ENCODE peak calls at places on chromosomes 16 and 17, in six cellular contexts. One of them, this sample, is unnamed.

GRCh38 chr17:73976676-73977521 is 226.6 kb upstream of the RPL38 start:
- DNase-seq in dermis microvascular lymphatic vessel endothelial cell: no peak
- DNase-seq in stimulated activated effector memory CD8-positive, alpha-beta T cell treated with anti-CD3 and anti-CD28 coated beads, Interleukin-12 subunit alpha, Interleukin-12 subunit beta, amount 100 ng/mL, for 72 hours: no peak
- DNase-seq in effector CD4-positive, alpha-beta T cell: no peak
- DNase-seq in NCI-H1105 treated with DMSO at 0.1 percent for 48 hours: peak
- DNase-seq in GM12865: no peak
- DNase-seq in this sample: no peak

GRCh38 chr17:29763273-29763672 is 140.6 kb upstream of the CORO6 start:
- DNase-seq in dermis microvascular lymphatic vessel endothelial cell: no peak
- DNase-seq in effector CD4-positive, alpha-beta T cell: no peak
- DNase-seq in GM12865: no peak
- DNase-seq in NCI-H1105 treated with DMSO at 0.1 percent for 48 hours: no peak
- DNase-seq in stimulated activated effector memory CD8-positive, alpha-beta T cell treated with anti-CD3 and anti-CD28 coated beads, Interleukin-12 subunit alpha, Interleukin-12 subunit beta, amount 100 ng/mL, for 72 hours: no peak
- DNase-seq in this sample: no peak

GRCh38 chr17:27542841-27543463 is 86.7 kb downstream of the KSR1 start:
- DNase-seq in stimulated activated effector memory CD8-positive, alpha-beta T cell treated with anti-CD3 and anti-CD28 coated beads, Interleukin-12 subunit alpha, Interleukin-12 subunit beta, amount 100 ng/mL, for 72 hours: no peak
- DNase-seq in effector CD4-positive, alpha-beta T cell: no peak
- DNase-seq in NCI-H1105 treated with DMSO at 0.1 percent for 48 hours: no peak
- DNase-seq in dermis microvascular lymphatic vessel endothelial cell: no peak
- DNase-seq in GM12865: no peak
- DNase-seq in this sample: no peak

GRCh38 chr17:38697061-38697820 is 7.8 kb upstream of the MLLT6 start:
- DNase-seq in effector CD4-positive, alpha-beta T cell: no peak
- DNase-seq in stimulated activated effector memory CD8-positive, alpha-beta T cell treated with anti-CD3 and anti-CD28 coated beads, Interleukin-12 subunit alpha, Interleukin-12 subunit beta, amount 100 ng/mL, for 72 hours: no peak
- DNase-seq in GM12865: no peak
- DNase-seq in dermis microvascular lymphatic vessel endothelial cell: no peak
- DNase-seq in NCI-H1105 treated with DMSO at 0.1 percent for 48 hours: no peak
- DNase-seq in this sample: no peak

GRCh38 chr16:84489141-84489540 is 15.3 kb downstream of the MEAK7 start:
- DNase-seq in NCI-H1105 treated with DMSO at 0.1 percent for 48 hours: no peak
- DNase-seq in dermis microvascular lymphatic vessel endothelial cell: no peak
- DNase-seq in stimulated activated effector memory CD8-positive, alpha-beta T cell treated with anti-CD3 and anti-CD28 coated beads, Interleukin-12 subunit alpha, Interleukin-12 subunit beta, amount 100 ng/mL, for 72 hours: no peak
- DNase-seq in effector CD4-positive, alpha-beta T cell: no peak
- DNase-seq in GM12865: no peak
- DNase-seq in this sample: no peak

GRCh38 chr17:21241564-21241963 is 11.6 kb downstream of the NATD1 start:
- DNase-seq in effector CD4-positive, alpha-beta T cell: no peak
- DNase-seq in dermis microvascular lymphatic vessel endothelial cell: no peak
- DNase-seq in NCI-H1105 treated with DMSO at 0.1 percent for 48 hours: no peak
- DNase-seq in GM12865: no peak
- DNase-seq in stimulated activated effector memory CD8-positive, alpha-beta T cell treated with anti-CD3 and anti-CD28 coated beads, Interleukin-12 subunit alpha, Interleukin-12 subunit beta, amount 100 ng/mL, for 72 hours: no peak
- DNase-seq in this sample: no peak

GRCh38 chr17:29615492-29616299 is 7.0 kb downstream of the CORO6 start:
- DNase-seq in stimulated activated effector memory CD8-positive, alpha-beta T cell treated with anti-CD3 and anti-CD28 coated beads, Interleukin-12 subunit alpha, Interleukin-12 subunit beta, amount 100 ng/mL, for 72 hours: peak
- DNase-seq in dermis microvascular lymphatic vessel endothelial cell: peak
- DNase-seq in GM12865: peak
- DNase-seq in NCI-H1105 treated with DMSO at 0.1 percent for 48 hours: peak
- DNase-seq in effector CD4-positive, alpha-beta T cell: peak
- DNase-seq in this sample: peak

GRCh38 chr16:27977966-27978365 is 85.5 kb downstream of the GSG1L start:
- DNase-seq in dermis microvascular lymphatic vessel endothelial cell: no peak
- DNase-seq in NCI-H1105 treated with DMSO at 0.1 percent for 48 hours: no peak
- DNase-seq in stimulated activated effector memory CD8-positive, alpha-beta T cell treated with anti-CD3 and anti-CD28 coated beads, Interleukin-12 subunit alpha, Interleukin-12 subunit beta, amount 100 ng/mL, for 72 hours: no peak
- DNase-seq in effector CD4-positive, alpha-beta T cell: no peak
- DNase-seq in GM12865: no peak
- DNase-seq in this sample: no peak

GRCh38 chr16:53991181-53992056 is 287.5 kb downstream of the FTO start:
- DNase-seq in stimulated activated effector memory CD8-positive, alpha-beta T cell treated with anti-CD3 and anti-CD28 coated beads, Interleukin-12 subunit alpha, Interleukin-12 subunit beta, amount 100 ng/mL, for 72 hours: no peak
- DNase-seq in dermis microvascular lymphatic vessel endothelial cell: no peak
- DNase-seq in GM12865: no peak
- DNase-seq in NCI-H1105 treated with DMSO at 0.1 percent for 48 hours: peak
- DNase-seq in effector CD4-positive, alpha-beta T cell: no peak
- DNase-seq in this sample: no peak

GRCh38 chr17:58986005-58986404 is 120.7 kb downstream of the TRIM37 start:
- DNase-seq in effector CD4-positive, alpha-beta T cell: no peak
- DNase-seq in NCI-H1105 treated with DMSO at 0.1 percent for 48 hours: no peak
- DNase-seq in dermis microvascular lymphatic vessel endothelial cell: no peak
- DNase-seq in GM12865: no peak
- DNase-seq in stimulated activated effector memory CD8-positive, alpha-beta T cell treated with anti-CD3 and anti-CD28 coated beads, Interleukin-12 subunit alpha, Interleukin-12 subunit beta, amount 100 ng/mL, for 72 hours: no peak
- DNase-seq in this sample: no peak

GRCh38 chr17:12180644-12181261 is 160.1 kb downstream of the MAP2K4 start:
- DNase-seq in GM12865: peak
- DNase-seq in effector CD4-positive, alpha-beta T cell: no peak
- DNase-seq in dermis microvascular lymphatic vessel endothelial cell: peak
- DNase-seq in NCI-H1105 treated with DMSO at 0.1 percent for 48 hours: peak
- DNase-seq in stimulated activated effector memory CD8-positive, alpha-beta T cell treated with anti-CD3 and anti-CD28 coated beads, Interleukin-12 subunit alpha, Interleukin-12 subunit beta, amount 100 ng/mL, for 72 hours: no peak
- DNase-seq in this sample: peak

GRCh38 chr16:88378836-88379693 is 3.7 kb upstream of the ZNF469 start:
- DNase-seq in dermis microvascular lymphatic vessel endothelial cell: no peak
- DNase-seq in NCI-H1105 treated with DMSO at 0.1 percent for 48 hours: no peak
- DNase-seq in effector CD4-positive, alpha-beta T cell: no peak
- DNase-seq in stimulated activated effector memory CD8-positive, alpha-beta T cell treated with anti-CD3 and anti-CD28 coated beads, Interleukin-12 subunit alpha, Interleukin-12 subunit beta, amount 100 ng/mL, for 72 hours: no peak
- DNase-seq in GM12865: no peak
- DNase-seq in this sample: no peak

GRCh38 chr16:27430923-27431484 is 29.0 kb downstream of the IL21R start:
- DNase-seq in stimulated activated effector memory CD8-positive, alpha-beta T cell treated with anti-CD3 and anti-CD28 coated beads, Interleukin-12 subunit alpha, Interleukin-12 subunit beta, amount 100 ng/mL, for 72 hours: no peak
- DNase-seq in GM12865: peak
- DNase-seq in NCI-H1105 treated with DMSO at 0.1 percent for 48 hours: no peak
- DNase-seq in effector CD4-positive, alpha-beta T cell: no peak
- DNase-seq in dermis microvascular lymphatic vessel endothelial cell: no peak
- DNase-seq in this sample: no peak

GRCh38 chr17:79950711-79951110 is 85.0 kb downstream of the TBC1D16 start:
- DNase-seq in stimulated activated effector memory CD8-positive, alpha-beta T cell treated with anti-CD3 and anti-CD28 coated beads, Interleukin-12 subunit alpha, Interleukin-12 subunit beta, amount 100 ng/mL, for 72 hours: no peak
- DNase-seq in NCI-H1105 treated with DMSO at 0.1 percent for 48 hours: no peak
- DNase-seq in effector CD4-positive, alpha-beta T cell: no peak
- DNase-seq in dermis microvascular lymphatic vessel endothelial cell: no peak
- DNase-seq in GM12865: no peak
- DNase-seq in this sample: no peak

GRCh38 chr16:28067604-28068382 is 4.3 kb upstream of the GSG1L start:
- DNase-seq in effector CD4-positive, alpha-beta T cell: no peak
- DNase-seq in NCI-H1105 treated with DMSO at 0.1 percent for 48 hours: no peak
- DNase-seq in dermis microvascular lymphatic vessel endothelial cell: peak
- DNase-seq in stimulated activated effector memory CD8-positive, alpha-beta T cell treated with anti-CD3 and anti-CD28 coated beads, Interleukin-12 subunit alpha, Interleukin-12 subunit beta, amount 100 ng/mL, for 72 hours: no peak
- DNase-seq in GM12865: no peak
- DNase-seq in this sample: no peak

GRCh38 chr16:69514366-69514765 is 51.4 kb upstream of the NFAT5 start:
- DNase-seq in effector CD4-positive, alpha-beta T cell: no peak
- DNase-seq in stimulated activated effector memory CD8-positive, alpha-beta T cell treated with anti-CD3 and anti-CD28 coated beads, Interleukin-12 subunit alpha, Interleukin-12 subunit beta, amount 100 ng/mL, for 72 hours: no peak
- DNase-seq in dermis microvascular lymphatic vessel endothelial cell: no peak
- DNase-seq in NCI-H1105 treated with DMSO at 0.1 percent for 48 hours: no peak
- DNase-seq in GM12865: peak
- DNase-seq in this sample: peak

GRCh38 chr16:73560497-73560896 is 512.6 kb upstream of the ZFHX3 start:
- DNase-seq in dermis microvascular lymphatic vessel endothelial cell: no peak
- DNase-seq in NCI-H1105 treated with DMSO at 0.1 percent for 48 hours: no peak
- DNase-seq in effector CD4-positive, alpha-beta T cell: no peak
- DNase-seq in GM12865: no peak
- DNase-seq in stimulated activated effector memory CD8-positive, alpha-beta T cell treated with anti-CD3 and anti-CD28 coated beads, Interleukin-12 subunit alpha, Interleukin-12 subunit beta, amount 100 ng/mL, for 72 hours: no peak
- DNase-seq in this sample: no peak

GRCh38 chr16:3690991-3691720 is 26.2 kb downstream of the TRAP1 start:
- DNase-seq in stimulated activated effector memory CD8-positive, alpha-beta T cell treated with anti-CD3 and anti-CD28 coated beads, Interleukin-12 subunit alpha, Interleukin-12 subunit beta, amount 100 ng/mL, for 72 hours: no peak
- DNase-seq in effector CD4-positive, alpha-beta T cell: no peak
- DNase-seq in dermis microvascular lymphatic vessel endothelial cell: no peak
- DNase-seq in NCI-H1105 treated with DMSO at 0.1 percent for 48 hours: no peak
- DNase-seq in GM12865: no peak
- DNase-seq in this sample: no peak

GRCh38 chr17:1928976-1929375 is 96.2 kb downstream of the RTN4RL1 start:
- DNase-seq in stimulated activated effector memory CD8-positive, alpha-beta T cell treated with anti-CD3 and anti-CD28 coated beads, Interleukin-12 subunit alpha, Interleukin-12 subunit beta, amount 100 ng/mL, for 72 hours: no peak
- DNase-seq in effector CD4-positive, alpha-beta T cell: no peak
- DNase-seq in GM12865: no peak
- DNase-seq in NCI-H1105 treated with DMSO at 0.1 percent for 48 hours: no peak
- DNase-seq in dermis microvascular lymphatic vessel endothelial cell: no peak
- DNase-seq in this sample: no peak

GRCh38 chr16:70653809-70654771 is 7.7 kb downstream of the IL34 start:
- DNase-seq in dermis microvascular lymphatic vessel endothelial cell: peak
- DNase-seq in effector CD4-positive, alpha-beta T cell: peak
- DNase-seq in GM12865: peak
- DNase-seq in stimulated activated effector memory CD8-positive, alpha-beta T cell treated with anti-CD3 and anti-CD28 coated beads, Interleukin-12 subunit alpha, Interleukin-12 subunit beta, amount 100 ng/mL, for 72 hours: peak
- DNase-seq in NCI-H1105 treated with DMSO at 0.1 percent for 48 hours: peak
- DNase-seq in this sample: peak

GRCh38 chr17:45235071-45236001 is 13.7 kb downstream of the FMNL1 start:
- DNase-seq in stimulated activated effector memory CD8-positive, alpha-beta T cell treated with anti-CD3 and anti-CD28 coated beads, Interleukin-12 subunit alpha, Interleukin-12 subunit beta, amount 100 ng/mL, for 72 hours: peak
- DNase-seq in effector CD4-positive, alpha-beta T cell: peak
- DNase-seq in GM12865: peak
- DNase-seq in NCI-H1105 treated with DMSO at 0.1 percent for 48 hours: peak
- DNase-seq in dermis microvascular lymphatic vessel endothelial cell: no peak
- DNase-seq in this sample: peak

GRCh38 chr17:13024526-13025263 is 6.9 kb upstream of the ELAC2 start:
- DNase-seq in dermis microvascular lymphatic vessel endothelial cell: no peak
- DNase-seq in effector CD4-positive, alpha-beta T cell: peak
- DNase-seq in stimulated activated effector memory CD8-positive, alpha-beta T cell treated with anti-CD3 and anti-CD28 coated beads, Interleukin-12 subunit alpha, Interleukin-12 subunit beta, amount 100 ng/mL, for 72 hours: peak
- DNase-seq in GM12865: peak
- DNase-seq in NCI-H1105 treated with DMSO at 0.1 percent for 48 hours: peak
- DNase-seq in this sample: peak

GRCh38 chr17:2233441-2233947 is 70.1 kb downstream of the SMG6 start:
- DNase-seq in GM12865: no peak
- DNase-seq in stimulated activated effector memory CD8-positive, alpha-beta T cell treated with anti-CD3 and anti-CD28 coated beads, Interleukin-12 subunit alpha, Interleukin-12 subunit beta, amount 100 ng/mL, for 72 hours: no peak
- DNase-seq in effector CD4-positive, alpha-beta T cell: no peak
- DNase-seq in NCI-H1105 treated with DMSO at 0.1 percent for 48 hours: no peak
- DNase-seq in dermis microvascular lymphatic vessel endothelial cell: no peak
- DNase-seq in this sample: no peak

GRCh38 chr17:56085576-56086267 is 67.6 kb upstream of the ANKFN1 start:
- DNase-seq in GM12865: no peak
- DNase-seq in effector CD4-positive, alpha-beta T cell: no peak
- DNase-seq in NCI-H1105 treated with DMSO at 0.1 percent for 48 hours: no peak
- DNase-seq in dermis microvascular lymphatic vessel endothelial cell: no peak
- DNase-seq in stimulated activated effector memory CD8-positive, alpha-beta T cell treated with anti-CD3 and anti-CD28 coated beads, Interleukin-12 subunit alpha, Interleukin-12 subunit beta, amount 100 ng/mL, for 72 hours: no peak
- DNase-seq in this sample: no peak